ENCODE peak calls at places on chromosome 9, in eight cellular contexts. J, G, Q, V, R, L, S and K are unnamed samples. For H3K9me2, the result is how much of the 10 kb centered on the place peaks cover.

GRCh38 chr9:128634651-128635262 is 21.9 kb downstream of the DYNC2I2 start:
- DNase-seq in J (no peak), G (no peak), Q (peak), V (no peak), R (no peak), L (no peak), S (no peak), K (no peak)

GRCh38 chr9:20117985-20118384 is 329.1 kb upstream of the SLC24A2 start:
- DNase-seq in J (no peak), G (no peak), Q (no peak), V (no peak), R (no peak), L (no peak), S (no peak), K (no peak)

GRCh38 chr9:18428621-18429020 is 45.3 kb upstream of the ADAMTSL1 start:
- DNase-seq in J (no peak), G (no peak), Q (no peak), V (no peak), R (no peak), L (no peak), S (no peak), K (no peak)

GRCh38 chr9:89632136-89633135 is 27.6 kb downstream of the GADD45G start:
- DNase-seq in J (no peak), G (no peak), Q (no peak), V (no peak), R (no peak), L (no peak), S (peak), K (no peak)

GRCh38 chr9:16328349-16328748 is 542.1 kb downstream of the BNC2 start:
- DNase-seq in J (no peak), G (no peak), Q (no peak), V (no peak), R (no peak), L (no peak), S (no peak), K (no peak)

GRCh38 chr9:79384506-79384905 is 187.3 kb upstream of the TLE4 start:
- DNase-seq in J (no peak), G (peak), Q (no peak), V (no peak), R (no peak), L (no peak), S (no peak), K (no peak)

GRCh38 chr9:69071059-69071458 is 35.5 kb downstream of the FXN start:
- DNase-seq in J (no peak), G (no peak), Q (no peak), V (no peak), R (no peak), L (no peak), S (no peak), K (no peak)

GRCh38 chr9:31958572-31958971 is 425.9 kb upstream of the ACO1 start:
- DNase-seq in J (no peak), G (no peak), Q (no peak), V (no peak), R (no peak), L (no peak), S (no peak), K (no peak)

GRCh38 chr9:86464242-86464641 is 110.0 kb upstream of the TUT7 start:
- DNase-seq in J (peak), G (no peak), Q (no peak), V (peak), R (no peak), L (no peak), S (no peak), K (no peak)

GRCh38 chr9:132409828-132410528 is at the start of gene CFAP77:
- DNase-seq in J (no peak), G (peak), Q (peak), V (peak), R (peak), L (peak), S (peak), K (peak)

GRCh38 chr9:127968046-127968445 is 12.7 kb downstream of the EEIG1 start:
- DNase-seq in J (peak), G (no peak), Q (no peak), V (no peak), R (no peak), L (peak), S (peak), K (peak)

GRCh38 chr9:70531286-70531685 is 116.8 kb upstream of the KLF9 start:
- DNase-seq in J (no peak), G (no peak), Q (no peak), V (no peak), R (no peak), L (no peak), S (no peak), K (no peak)

GRCh38 chr9:103997861-103998370 is 96.2 kb upstream of the SMC2 start:
- DNase-seq in J (no peak), G (no peak), Q (no peak), V (no peak), R (no peak), L (no peak), S (no peak), K (no peak)

GRCh38 chr9:16515879-16516289 is 354.6 kb downstream of the BNC2 start:
- DNase-seq in J (no peak), G (no peak), Q (no peak), V (no peak), R (peak), L (no peak), S (peak), K (no peak)

GRCh38 chr9:94867842-94868312 is 141.4 kb downstream of the AOPEP start:
- DNase-seq in J (peak), G (no peak), Q (no peak), V (no peak), R (no peak), L (no peak), S (peak), K (peak)

GRCh38 chr9:124659099-124659659 is 111.9 kb downstream of the NR6A1 start:
- DNase-seq in J (peak), G (no peak), Q (peak), V (peak), R (peak), L (no peak), S (peak), K (peak)

GRCh38 chr9:68685770-68686169 is 19.3 kb upstream of the PIP5K1B start:
- DNase-seq in J (no peak), G (peak), Q (peak), V (peak), R (peak), L (peak), S (no peak), K (peak)

GRCh38 chr9:105332471-105332870 is 88.0 kb downstream of the SLC44A1 start:
- DNase-seq in J (no peak), G (no peak), Q (no peak), V (no peak), R (no peak), L (no peak), S (no peak), K (no peak)

GRCh38 chr9:84975926-84976325 is 306.4 kb downstream of the NTRK2 start:
- DNase-seq in J (peak), G (no peak), Q (no peak), V (no peak), R (no peak), L (no peak), S (no peak), K (no peak)

GRCh38 chr9:23826120-23826629 is at the start of gene ELAVL2:
- DNase-seq in J (peak), G (no peak), Q (peak), V (no peak), R (peak), L (no peak), S (peak), K (peak)

GRCh38 chr9:23824241-23825142 is 1.5 kb downstream of the ELAVL2 start:
- DNase-seq in J (no peak), G (no peak), Q (peak), V (no peak), R (peak), L (no peak), S (peak), K (peak)

GRCh38 chr9:23822331-23823169 is 3.5 kb downstream of the ELAVL2 start:
- DNase-seq in J (no peak), G (no peak), Q (peak), V (no peak), R (peak), L (no peak), S (no peak), K (no peak)

GRCh38 chr9:23825700-23826099 is 340 bp downstream of the ELAVL2 start:
- DNase-seq in J (no peak), G (no peak), Q (peak), V (no peak), R (no peak), L (no peak), S (no peak), K (no peak)

DNA sequence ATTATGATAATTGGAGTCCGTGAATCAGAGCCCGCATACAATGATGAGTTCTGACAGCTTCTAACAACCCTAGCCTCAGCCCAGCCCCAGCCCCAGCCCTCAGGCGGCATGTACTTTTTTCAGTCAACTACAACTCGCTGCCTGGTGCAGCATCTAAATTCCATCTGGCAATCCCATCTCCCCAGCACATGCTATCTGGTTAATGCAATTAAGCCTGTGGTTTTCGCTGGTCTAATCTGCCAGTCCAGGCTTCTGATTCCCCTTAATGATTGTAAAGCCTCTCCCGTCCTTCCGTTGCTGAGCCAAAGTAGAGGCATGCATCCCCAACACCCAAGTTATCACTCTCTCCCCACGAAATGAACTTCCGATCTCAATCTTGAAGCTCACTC is 903 bp downstream of the ELAVL2 start:
- DNase-seq in J (no peak), G (no peak), Q (peak), V (no peak), R (peak), L (no peak), S (no peak), K (no peak)
- H3K4me2 ChIP-seq in J (peak), G (no peak), Q (peak), V (no peak), R (peak), L (no peak), S (peak), K (peak)

GRCh38 chr9:134922932-134923240 is 5.2 kb upstream of the FCN1 start:
- DNase-seq in J (no peak), G (no peak), Q (peak), V (no peak), R (no peak), L (no peak), S (no peak), K (no peak)
- H3K9me2 ChIP-seq in J (under half), G (under half), Q (under half), V (under half), R (under half), L (under half), S (under half), K (under half)

GRCh38 chr9:35675732-35676392 is 2.1 kb downstream of the CA9 start:
- DNase-seq in J (no peak), G (no peak), Q (peak), V (no peak), R (peak), L (no peak), S (peak), K (no peak)
- H3K4me2 ChIP-seq in J (no peak), G (no peak), Q (peak), V (peak), R (peak), L (no peak), S (peak), K (no peak)

GRCh38 chr9:13113201-13113600 is 166.3 kb downstream of the MPDZ start:
- DNase-seq in J (no peak), G (no peak), Q (no peak), V (no peak), R (no peak), L (no peak), S (no peak), K (peak)

GRCh38 chr9:13113751-13114150 is 165.7 kb downstream of the MPDZ start:
- DNase-seq in J (no peak), G (no peak), Q (no peak), V (no peak), R (no peak), L (no peak), S (no peak), K (peak)

GRCh38 chr9:13122756-13123369 is 156.6 kb downstream of the MPDZ start:
- DNase-seq in J (no peak), G (no peak), Q (no peak), V (no peak), R (no peak), L (no peak), S (no peak), K (no peak)

GRCh38 chr9:13116292-13116691 is 163.2 kb downstream of the MPDZ start:
- DNase-seq in J (no peak), G (no peak), Q (no peak), V (no peak), R (no peak), L (no peak), S (no peak), K (peak)

GRCh38 chr9:13118294-13118693 is 161.2 kb downstream of the MPDZ start:
- DNase-seq in J (no peak), G (no peak), Q (no peak), V (no peak), R (peak), L (no peak), S (no peak), K (no peak)
- H3K9me2 ChIP-seq in J (under half), G (under half), Q (under half), V (under half), R (under half), L (under half), S (under half), K (under half)

DNA sequence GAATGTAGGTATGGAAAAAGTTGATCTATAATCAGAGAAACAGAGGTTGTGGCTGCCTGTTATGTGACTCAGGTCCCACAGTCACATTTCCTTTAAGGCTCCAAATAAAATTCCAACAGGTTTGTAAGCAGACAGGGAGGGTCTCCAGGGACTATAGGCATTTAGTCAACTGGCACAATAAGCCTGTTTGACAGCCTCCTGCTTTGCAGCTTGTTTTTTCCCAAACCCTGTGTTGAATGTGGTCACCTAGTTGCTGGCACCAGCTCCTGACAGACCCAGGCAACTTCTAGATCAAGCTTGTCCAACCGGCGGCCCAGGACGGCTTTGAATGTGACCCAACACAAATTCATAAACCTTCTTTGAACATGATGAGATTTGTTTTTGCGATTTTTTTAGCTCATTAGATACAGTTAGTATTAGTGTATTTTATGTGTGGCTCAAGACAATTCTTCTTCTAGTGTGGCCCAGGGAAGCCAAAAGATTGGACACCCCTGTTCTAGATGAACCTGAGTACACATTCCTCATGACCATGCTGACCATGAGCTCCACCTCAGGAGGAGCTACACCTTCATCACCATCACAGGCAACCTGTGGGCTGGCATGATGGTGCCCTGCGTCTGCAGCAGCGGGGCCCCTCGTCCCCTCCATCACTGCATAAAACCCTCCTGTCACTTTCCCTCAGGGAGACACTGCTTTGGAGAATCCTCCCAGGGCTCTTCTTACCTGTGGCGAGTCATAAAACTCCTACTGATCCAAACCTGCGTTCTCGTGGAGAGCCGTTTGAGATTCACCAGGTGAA is 15.7 kb upstream of the GRHPR start:
- DNase-seq in J (peak), G (peak), Q (no peak), V (no peak), R (no peak), L (no peak), S (no peak), K (peak)
- H3K4me2 ChIP-seq in J (peak), G (peak), Q (no peak), V (no peak), R (no peak), L (no peak), S (no peak), K (no peak)

GRCh38 chr9:5479994-5480694 is 29.8 kb downstream of the CD274 start:
- DNase-seq in J (no peak), G (no peak), Q (no peak), V (no peak), R (no peak), L (no peak), S (no peak), K (peak)
- H3K9me2 ChIP-seq in J (under half), G (under half), Q (under half), V (under half), R (under half), L (under half), S (under half), K (under half)